ENCODE peak calls at places on chromosomes 6 and 20, in six cellular contexts. U is prostate gland, Z is natural killer cell, I is kidney epithelial cell, O is AG09319, X is endothelial cell. G is an unnamed sample.

GRCh38 chr6:3386374-3386857 is 70.4 kb downstream of the SLC22A23 start:
- DNase-seq in Z (no peak), X (no peak), U (peak; percentile 43), O (no peak), I (no peak), G (no peak)

GRCh38 chr20:63017076-63017825 is 10.5 kb upstream of the BHLHE23 start:
- DNase-seq in X (no peak), Z (no peak), O (no peak), I (no peak), U (no peak), G (no peak)

GRCh38 chr6:132359891-132360290 is 41.4 kb downstream of the MOXD1 start:
- DNase-seq in X (no peak), U (no peak), Z (no peak), O (no peak), I (no peak), G (no peak)

GRCh38 chr6:14447240-14447639 is 329.7 kb downstream of the CD83 start:
- DNase-seq in Z (no peak), O (no peak), X (no peak), I (no peak), U (no peak), G (no peak)

GRCh38 chr20:56630086-56630493 is 984 bp downstream of the TFAP2C start:
- DNase-seq in I (peak; percentile 19), O (peak; percentile 62), X (peak; percentile 87), U (peak; percentile 93), Z (no peak), G (peak; percentile 51)

GRCh38 chr6:35443341-35444030 is 8.7 kb upstream of the FANCE start:
- DNase-seq in X (no peak), U (no peak), I (no peak), O (no peak), Z (no peak), G (no peak)

GRCh38 chr6:28634758-28635546 is 109.3 kb downstream of the GPX5 start:
- DNase-seq in O (no peak), Z (no peak), U (no peak), X (peak; percentile 47), I (no peak), G (peak; percentile 43)

GRCh38 chr20:23160536-23161243 is 74.6 kb upstream of the CD93 start:
- DNase-seq in I (no peak), O (no peak), U (no peak), X (no peak), Z (no peak), G (no peak)

GRCh38 chr6:112911949-112912348 is 564.8 kb downstream of the RFPL4B start:
- DNase-seq in Z (no peak), I (no peak), O (peak; percentile 45), X (no peak), U (no peak), G (no peak)

GRCh38 chr6:137568067-137568466 is 73.9 kb upstream of the OLIG3 start:
- DNase-seq in I (no peak), U (no peak), Z (no peak), X (no peak), O (no peak), G (no peak)

GRCh38 chr20:57759724-57760123 is 49.9 kb upstream of the PMEPA1 start:
- DNase-seq in X (no peak), U (no peak), I (no peak), Z (no peak), O (no peak), G (no peak)

GRCh38 chr6:33945931-33946330 is 142.1 kb upstream of the MLN start:
- DNase-seq in Z (no peak), X (no peak), U (no peak), I (no peak), O (no peak), G (no peak)

GRCh38 chr6:113649276-113649675 is 207.9 kb upstream of the MARCKS start:
- DNase-seq in I (no peak), U (peak; percentile 79), O (no peak), X (no peak), Z (no peak), G (no peak)

GRCh38 chr20:53664121-53664520 is 70.5 kb upstream of the ZNF217 start:
- DNase-seq in U (no peak), X (no peak), Z (no peak), I (no peak), O (no peak), G (no peak)

GRCh38 chr6:106883808-106884262 is 90.7 kb downstream of the CD24 start:
- DNase-seq in X (no peak), U (no peak), Z (no peak), O (no peak), I (no peak), G (no peak)

GRCh38 chr20:12883507-12883885 is 125.3 kb upstream of the SPTLC3 start:
- DNase-seq in X (no peak), Z (no peak), U (no peak), I (no peak), O (no peak), G (no peak)

GRCh38 chr20:21235346-21235712 is 67.8 kb upstream of the XRN2 start:
- DNase-seq in I (no peak), X (no peak), U (no peak), O (no peak), Z (no peak), G (no peak)

GRCh38 chr6:97665410-97665809 is 382.4 kb upstream of the MMS22L start:
- DNase-seq in U (no peak), O (no peak), X (no peak), Z (no peak), I (no peak), G (no peak)

GRCh38 chr6:75602164-75602896 is 650 bp downstream of the SENP6 start:
- DNase-seq in Z (peak; percentile 53), U (peak; percentile 28), I (no peak), X (peak; percentile 45), O (peak; percentile 19), G (peak; percentile 59)

GRCh38 chr6:108331982-108332381 is 37.1 kb downstream of the AFG1L start:
- DNase-seq in U (no peak), O (no peak), X (no peak), Z (no peak), I (no peak), G (no peak)

GRCh38 chr6:35786810-35787209 is 6.0 kb downstream of the CLPSL1 start:
- DNase-seq in Z (no peak), I (no peak), O (no peak), X (no peak), U (no peak), G (peak; percentile 39)

GRCh38 chr6:88349511-88349910 is 183.4 kb upstream of the CNR1 start:
- DNase-seq in O (no peak), X (no peak), U (no peak), Z (no peak), I (no peak), G (no peak)

DNA sequence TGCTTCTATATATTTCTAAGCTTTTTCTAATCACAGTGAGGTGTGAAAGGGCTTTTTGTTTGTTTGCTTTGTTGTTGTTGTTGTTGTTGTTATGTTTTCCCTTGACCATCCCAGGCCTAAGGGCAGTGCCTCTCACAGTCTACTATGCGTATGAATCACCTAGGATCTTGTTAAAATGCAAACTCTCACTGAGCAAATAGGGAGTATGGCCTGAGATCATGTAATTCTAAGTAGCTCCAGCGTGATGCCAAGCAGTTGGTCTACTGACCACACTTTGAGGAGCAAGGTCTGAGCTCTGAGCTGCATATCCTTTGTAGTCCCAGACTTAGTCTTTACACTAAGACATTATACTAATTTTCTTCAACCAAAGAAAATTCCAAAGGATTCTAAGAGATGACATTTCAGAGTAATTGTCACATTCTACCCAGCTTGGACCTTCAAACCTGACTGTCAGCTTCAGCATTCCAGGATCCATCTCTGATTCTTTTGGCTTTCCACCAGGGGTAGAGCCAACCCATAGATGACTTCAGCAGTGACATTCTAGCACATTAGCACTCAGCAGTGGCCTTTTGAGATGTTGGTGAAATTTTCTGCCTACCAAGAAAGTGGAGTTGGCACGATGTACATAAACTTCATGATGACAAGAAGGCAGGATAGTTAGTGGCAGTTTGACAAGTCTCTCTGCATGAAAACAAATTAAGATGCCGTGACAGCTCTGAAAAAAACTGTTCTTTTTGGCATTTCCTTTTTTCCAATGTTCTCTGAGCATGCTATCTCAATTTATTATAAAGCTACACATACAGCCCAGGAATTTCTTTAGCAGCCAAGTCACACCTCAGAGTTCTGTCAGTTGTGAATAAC is 466.7 kb upstream of the RNF217 start:
- DNase-seq in U (no peak), Z (no peak), I (no peak), X (no peak), O (no peak), G (no peak)
- TF ChIP-seq CTCF in U (no peak), Z (no peak), I (no peak), X (no peak), O (no peak), G (no peak)

GRCh38 chr6:52590634-52590985 is 13.8 kb upstream of the TRAM2 start:
- DNase-seq in I (no peak), X (no peak), U (no peak), Z (no peak), O (no peak), G (no peak)
- TF ChIP-seq CTCF in I (no peak), X (no peak), U (no peak), Z (no peak), O (no peak), G (no peak)

GRCh38 chr20:59831024-59831900 is 102.2 kb downstream of the SYCP2 start:
- DNase-seq in O (no peak), X (no peak), U (no peak), I (peak; percentile 14), Z (no peak), G (peak; percentile 60)
- TF ChIP-seq CTCF in O (no peak), X (no peak), U (no peak), I (no peak), Z (no peak), G (no peak)

GRCh38 chr20:35146922-35147574 is at the start of gene EDEM2:
- DNase-seq in I (peak; percentile 82), X (peak; percentile 94), Z (peak; percentile 89), O (peak; percentile 89), U (peak; percentile 91), G (peak; percentile 96)
- TF ChIP-seq CTCF in I (no peak), X (peak; percentile 11), Z (no peak), O (no peak), U (no peak), G (no peak)